ENCODE peak calls at places on chromosomes 1 and 21, in four cellular contexts. M is endothelial cell, F is NCI-H345, N is occipital lobe. Z is an unnamed sample.

GRCh38 chr1:197008861-197009260 is 31.5 kb downstream of the CFHR5 start:
- DNase-seq in M (no peak), F (no peak), N (no peak), Z (no peak)

GRCh38 chr1:205012416-205013140 is 30.4 kb upstream of the CNTN2 start:
- DNase-seq in M (no peak), F (peak; percentile 42), N (no peak), Z (no peak)

GRCh38 chr1:62841587-62842169 is 57.7 kb downstream of the ATG4C start:
- DNase-seq in M (peak; percentile 45), F (peak; percentile 69), N (no peak), Z (no peak)

GRCh38 chr1:24294228-24294672 is 24.9 kb upstream of the GRHL3 start:
- DNase-seq in M (no peak), F (no peak), N (no peak), Z (peak; percentile 78)

GRCh38 chr1:30540611-30541192 is 182.7 kb downstream of the MATN1 start:
- DNase-seq in M (no peak), F (no peak), N (no peak), Z (no peak)

GRCh38 chr21:14554948-14555347 is 8.8 kb upstream of the SAMSN1 start:
- DNase-seq in M (no peak), F (no peak), N (no peak), Z (no peak)

GRCh38 chr1:173489149-173489600 is 12.0 kb downstream of the PRDX6 start:
- DNase-seq in M (peak; percentile 8), F (no peak), N (no peak), Z (no peak)

GRCh38 chr1:110165761-110166231 is 15.5 kb downstream of the SLC6A17 start:
- DNase-seq in M (no peak), F (no peak), N (no peak), Z (no peak)

GRCh38 chr1:167186771-167187170 is 33.9 kb upstream of the POU2F1 start:
- DNase-seq in M (no peak), F (no peak), N (no peak), Z (no peak)

GRCh38 chr1:199122532-199123311 is 483.9 kb downstream of the PTPRC start:
- DNase-seq in M (no peak), F (no peak), N (no peak), Z (peak; percentile 27)

GRCh38 chr1:51305371-51305823 is 25.0 kb downstream of the TTC39A start:
- DNase-seq in M (no peak), F (no peak), N (no peak), Z (no peak)

GRCh38 chr21:44364151-44365053 is 11.0 kb downstream of the TRPM2 start:
- DNase-seq in M (no peak), F (no peak), N (no peak), Z (no peak)

GRCh38 chr1:96482615-96483014 is 239.0 kb upstream of the PTBP2 start:
- DNase-seq in M (no peak), F (no peak), N (no peak), Z (no peak)

GRCh38 chr21:28521932-28522826 is 470.5 kb downstream of the LTN1 start:
- DNase-seq in M (peak; percentile 22), F (no peak), N (no peak), Z (no peak)

GRCh38 chr1:173917149-173917548 is at the start of gene SERPINC1:
- DNase-seq in M (no peak), F (no peak), N (no peak), Z (no peak)

GRCh38 chr1:30524840-30525617 is 198.4 kb downstream of the MATN1 start:
- DNase-seq in M (no peak), F (no peak), N (no peak), Z (no peak)

GRCh38 chr1:166839600-166840308 is 479 bp downstream of the POGK start:
- DNase-seq in M (peak; percentile 46), F (peak; percentile 64), N (peak; percentile 24), Z (peak; percentile 17)

GRCh38 chr1:172466795-172467407 is 23.0 kb upstream of the PIGC start:
- DNase-seq in M (no peak), F (no peak), N (no peak), Z (no peak)

GRCh38 chr1:222912730-222913129 is 97.9 kb downstream of the DISP1 start:
- DNase-seq in M (no peak), F (no peak), N (no peak), Z (no peak)

GRCh38 chr1:114488739-114489138 is 22.3 kb downstream of the TRIM33 start:
- DNase-seq in M (no peak), F (no peak), N (no peak), Z (no peak)

GRCh38 chr21:45545691-45546531 is 3.7 kb upstream of the SLC19A1 start:
- DNase-seq in M (no peak), F (no peak), N (no peak), Z (no peak)

GRCh38 chr1:182601416-182601786 is 2.8 kb downstream of the RGS16 start:
- DNase-seq in M (peak; percentile 75), F (peak; percentile 79), N (peak; percentile 27), Z (peak; percentile 8)

GRCh38 chr1:33972676-33973395 is 109.0 kb downstream of the HMGB4 start:
- DNase-seq in M (no peak), F (no peak), N (peak; percentile 74), Z (no peak)

GRCh38 chr1:10057305-10057704 is 24.5 kb downstream of the UBE4B start:
- DNase-seq in M (no peak), F (peak; percentile 26), N (no peak), Z (no peak)

GRCh38 chr1:1067284-1068076 is 6.6 kb downstream of the RNF223 start:
- DNase-seq in M (no peak), F (no peak), N (no peak), Z (no peak)

GRCh38 chr1:163094182-163094581 is 25.0 kb downstream of the RGS4 start:
- DNase-seq in M (no peak), F (no peak), N (no peak), Z (no peak)

GRCh38 chr1:4056422-4056821 is 156.3 kb upstream of the C1orf174 start:
- DNase-seq in M (no peak), F (no peak), N (no peak), Z (no peak)

GRCh38 chr1:83901547-83902155 is 97.3 kb downstream of the TTLL7 start:
- DNase-seq in M (no peak), F (peak; percentile 24), N (no peak), Z (peak; percentile 5)

GRCh38 chr1:181557313-181557712 is 74.0 kb downstream of the CACNA1E start:
- DNase-seq in M (no peak), F (peak; percentile 9), N (no peak), Z (no peak)

GRCh38 chr1:84975035-84975434 is 21.9 kb downstream of the MCOLN2 start:
- DNase-seq in M (no peak), F (no peak), N (no peak), Z (no peak)

GRCh38 chr1:245240648-245241165 is 85.9 kb downstream of the KIF26B start:
- DNase-seq in M (no peak), F (no peak), N (no peak), Z (no peak)

GRCh38 chr1:232110281-232111090 is 483.9 kb downstream of the DISC1 start:
- DNase-seq in M (no peak), F (no peak), N (no peak), Z (no peak)

GRCh38 chr1:79193211-79194079 is 186.9 kb upstream of the ADGRL4 start:
- DNase-seq in M (peak; percentile 28), F (peak; percentile 51), N (no peak), Z (no peak)

GRCh38 chr1:39877980-39878956 is 5.0 kb downstream of the TRIT1 start:
- DNase-seq in M (no peak), F (no peak), N (no peak), Z (no peak)

GRCh38 chr1:201882665-201883132 is 6.0 kb upstream of the SHISA4 start:
- DNase-seq in M (no peak), F (no peak), N (peak; percentile 47), Z (peak; percentile 38)

GRCh38 chr1:25664357-25664796 is 47.8 kb downstream of the MAN1C1 start:
- DNase-seq in M (no peak), F (no peak), N (no peak), Z (no peak)